ENCODE peak calls at places on chromosomes 6 and 20, in six cellular contexts. T, V, U, M, N and Q are unnamed samples.

GRCh38 chr6:158536891-158537798 is 22.7 kb upstream of the TMEM181 start:
- DNase-seq in T (no peak), V (no peak), U (no peak), M (no peak), N (no peak), Q (peak; percentile 61)

GRCh38 chr20:5608448-5609161 is 141.6 kb upstream of the SHLD1 start:
- DNase-seq in T (no peak), V (no peak), U (peak; percentile 48), M (no peak), N (no peak), Q (no peak)

GRCh38 chr6:15961630-15962448 is 167.0 kb upstream of the MYLIP start:
- DNase-seq in T (no peak), V (no peak), U (no peak), M (no peak), N (no peak), Q (no peak)

GRCh38 chr6:87237804-87238203 is 82.4 kb downstream of the ZNF292 start:
- DNase-seq in T (no peak), V (no peak), U (peak; percentile 30), M (no peak), N (no peak), Q (no peak)

GRCh38 chr6:93021235-93021909 is 398.0 kb downstream of the EPHA7 start:
- DNase-seq in T (no peak), V (no peak), U (no peak), M (no peak), N (no peak), Q (no peak)

GRCh38 chr6:33192671-33193602 is 670 bp upstream of the COL11A2 start:
- DNase-seq in T (peak; percentile 42), V (no peak), U (no peak), M (peak; percentile 36), N (no peak), Q (peak; percentile 41)

GRCh38 chr20:8244637-8245036 is 112.6 kb downstream of the PLCB1 start:
- DNase-seq in T (peak; percentile 28), V (peak; percentile 56), U (peak; percentile 87), M (no peak), N (no peak), Q (peak; percentile 37)

GRCh38 chr6:138336221-138336620 is 41.5 kb upstream of the SMIM28 start:
- DNase-seq in T (no peak), V (no peak), U (no peak), M (no peak), N (no peak), Q (peak; percentile 77)

GRCh38 chr20:45621593-45621992 is 7.9 kb upstream of the WFDC10A start:
- DNase-seq in T (no peak), V (no peak), U (no peak), M (no peak), N (no peak), Q (no peak)

GRCh38 chr6:133277895-133278545 is 36.9 kb downstream of the EYA4 start:
- DNase-seq in T (no peak), V (no peak), U (no peak), M (no peak), N (no peak), Q (no peak)

GRCh38 chr20:41154436-41155176 is 17.3 kb downstream of the PLCG1 start:
- DNase-seq in T (peak; percentile 46), V (no peak), U (no peak), M (no peak), N (no peak), Q (no peak)

GRCh38 chr6:37265876-37266275 is 7.9 kb upstream of the TMEM217 start:
- DNase-seq in T (no peak), V (no peak), U (no peak), M (no peak), N (no peak), Q (no peak)

GRCh38 chr6:22600059-22600458 is 30.7 kb downstream of the HDGFL1 start:
- DNase-seq in T (no peak), V (no peak), U (no peak), M (no peak), N (no peak), Q (no peak)

GRCh38 chr6:69758214-69758613 is 38.6 kb downstream of the LMBRD1 start:
- DNase-seq in T (no peak), V (no peak), U (peak; percentile 24), M (no peak), N (no peak), Q (no peak)

GRCh38 chr6:111858347-111858746 is 14.9 kb downstream of the FYN start:
- DNase-seq in T (no peak), V (no peak), U (no peak), M (no peak), N (no peak), Q (no peak)

GRCh38 chr6:111862727-111863126 is 10.5 kb downstream of the FYN start:
- DNase-seq in T (no peak), V (no peak), U (no peak), M (no peak), N (no peak), Q (no peak)

GRCh38 chr6:111862314-111862713 is 10.9 kb downstream of the FYN start:
- DNase-seq in T (no peak), V (no peak), U (no peak), M (no peak), N (no peak), Q (no peak)

GRCh38 chr6:111864138-111865048 is 8.9 kb downstream of the FYN start:
- DNase-seq in T (no peak), V (no peak), U (no peak), M (no peak), N (no peak), Q (no peak)

GRCh38 chr6:111861321-111861938 is 11.8 kb downstream of the FYN start:
- DNase-seq in T (no peak), V (no peak), U (no peak), M (no peak), N (no peak), Q (no peak)
- H3K4me3 ChIP-seq in T (no peak overlapping the region), V (no peak overlapping the region), U (no peak overlapping the region), M (no peak overlapping the region), N (no peak overlapping the region), Q (no peak overlapping the region)

GRCh38 chr6:73521351-73522254 is 771 bp upstream of the EEF1A1 start:
- DNase-seq in T (no peak), V (no peak), U (peak; percentile 91), M (no peak), N (peak; percentile 76), Q (peak; percentile 75)
- TF ChIP-seq POLR2A in T (peak; percentile 43), V (no peak), U (no peak), M (no peak), N (no peak), Q (no peak)

DNA sequence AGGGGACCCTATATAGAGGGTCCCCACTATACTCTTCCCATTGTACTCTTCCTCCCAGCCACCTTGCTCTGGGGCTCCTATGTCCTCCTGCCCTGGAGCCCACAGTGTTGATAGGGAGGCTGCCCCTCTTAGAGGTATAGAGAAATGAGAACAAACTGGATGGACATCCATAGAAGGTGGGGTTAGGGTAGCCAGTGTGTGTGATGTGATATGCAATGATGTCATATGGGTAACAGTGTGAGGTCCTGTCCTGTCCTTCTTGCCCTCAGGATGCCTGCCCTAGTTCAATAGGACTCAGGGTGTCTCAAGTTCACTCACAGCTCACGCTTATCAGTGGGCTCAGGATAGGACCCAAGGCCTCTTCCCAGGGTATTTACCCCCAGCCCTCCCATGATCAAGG is 435 bp downstream of the PTCRA start:
- DNase-seq in T (no peak), V (no peak), U (no peak), M (no peak), N (no peak), Q (no peak)
- H3K4me3 ChIP-seq in T (no peak overlapping the region), V (no peak overlapping the region), U (no peak overlapping the region), M (no peak overlapping the region), N (no peak overlapping the region), Q (no peak overlapping the region)

GRCh38 chr20:58890454-58891075 is 38.0 kb downstream of the GNAS start:
- DNase-seq in T (peak; percentile 81), V (peak; percentile 69), U (peak; percentile 87), M (peak; percentile 86), N (no peak), Q (peak; percentile 75)
- TF ChIP-seq POLR2A in T (no peak), V (no peak), U (peak; percentile 25), M (peak; percentile 40), N (no peak), Q (no peak)

GRCh38 chr20:64041040-64041780 is 5.2 kb downstream of the C20orf204 start:
- DNase-seq in T (no peak), V (no peak), U (peak; percentile 24), M (no peak), N (no peak), Q (no peak)
- H3K4me3 ChIP-seq in T (peak overlapping the region; percentile 49), V (no peak overlapping the region), U (no peak overlapping the region), M (no peak overlapping the region), N (peak overlapping the region; percentile 68), Q (no peak overlapping the region)